ENCODE peak calls at places on chromosome X, in four cellular contexts. N is adrenal gland, J is adipocyte, K is tibial artery. C is an unnamed sample.

GRCh38 chrX:45860450-45860849 is 659.8 kb upstream of the DIPK2B start:
- DNase-seq in N (no peak), J (no peak), K (no peak), C (no peak)

GRCh38 chrX:20066968-20067708 is 49.6 kb downstream of the MAP7D2 start:
- DNase-seq in N (peak), K (no peak), J (peak), C (no peak)

GRCh38 chrX:327660-328126 is 9.1 kb upstream of the GTPBP6 start:
- DNase-seq in J (no peak), N (no peak), K (no peak), C (peak)

GRCh38 chrX:40093586-40093985 is 4.2 kb downstream of the BCOR start:
- DNase-seq in K (no peak), J (no peak), N (no peak), C (peak)

GRCh38 chrX:40849906-40850672 is 114.7 kb upstream of the MED14 start:
- DNase-seq in J (no peak), K (no peak), N (no peak), C (no peak)

GRCh38 chrX:104929324-104929723 is 291.2 kb downstream of the TEX13A start:
- DNase-seq in N (no peak), J (no peak), K (no peak), C (no peak)

GRCh38 chrX:112630187-112630586 is 49.6 kb downstream of the LHFPL1 start:
- DNase-seq in N (peak), J (peak), K (no peak), C (no peak)

GRCh38 chrX:82816572-82816971 is 691.5 kb upstream of the POU3F4 start:
- DNase-seq in N (no peak), J (no peak), K (no peak), C (no peak)

GRCh38 chrX:13078739-13079444 is 34.5 kb upstream of the FAM9C start:
- DNase-seq in N (peak), J (peak), K (peak), C (peak)

GRCh38 chrX:48702032-48702431 is 5.5 kb downstream of the SUV39H1 start:
- DNase-seq in J (no peak), K (no peak), N (no peak), C (no peak)

DNA sequence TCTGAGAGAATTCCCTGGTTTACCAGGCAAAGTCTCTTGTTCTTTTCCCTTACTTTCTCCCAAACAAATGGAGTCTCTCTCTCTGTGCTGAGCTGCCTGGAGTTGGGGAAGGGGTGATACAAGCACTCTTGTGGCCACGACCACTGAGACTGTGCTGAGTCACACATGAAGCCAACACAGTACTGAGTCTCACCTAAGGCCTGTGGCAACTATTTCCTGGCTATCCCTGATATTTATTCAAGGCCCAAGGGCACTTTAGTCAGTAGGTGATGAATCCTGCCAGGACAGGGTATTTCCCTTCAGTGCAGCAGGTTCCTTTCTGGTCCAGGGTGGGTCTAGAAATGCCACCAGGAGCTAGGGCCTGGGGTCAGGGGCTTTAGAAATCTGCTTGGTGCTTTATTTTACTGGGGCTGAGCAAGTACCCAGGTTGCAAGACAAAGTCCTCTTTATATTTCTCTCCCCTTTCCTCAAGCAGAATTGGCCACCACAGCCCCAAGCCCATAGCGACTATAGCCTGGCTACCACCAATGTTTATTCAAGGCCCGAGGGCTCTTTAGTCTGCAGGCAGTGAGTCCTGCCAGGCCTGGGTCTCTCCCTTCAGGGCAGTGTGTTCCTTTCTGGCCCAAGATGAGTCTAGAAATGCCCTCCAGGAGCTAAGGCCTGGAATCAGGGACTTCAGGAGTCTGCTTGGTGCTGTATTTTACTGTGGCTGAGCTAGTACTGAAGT is 10.5 kb downstream of the ARL13A start:
- DNase-seq in J (no peak), N (no peak), K (no peak), C (no peak)
- H3K4me3 ChIP-seq in J (no peak), N (no peak), K (no peak), C (no peak)

GRCh38 chrX:153925387-153925738 is 701 bp downstream of the ARHGAP4 start:
- DNase-seq in K (no peak), J (no peak), N (no peak), C (no peak)
- H3K4me3 ChIP-seq in K (no peak), J (no peak), N (no peak), C (no peak)

DNA sequence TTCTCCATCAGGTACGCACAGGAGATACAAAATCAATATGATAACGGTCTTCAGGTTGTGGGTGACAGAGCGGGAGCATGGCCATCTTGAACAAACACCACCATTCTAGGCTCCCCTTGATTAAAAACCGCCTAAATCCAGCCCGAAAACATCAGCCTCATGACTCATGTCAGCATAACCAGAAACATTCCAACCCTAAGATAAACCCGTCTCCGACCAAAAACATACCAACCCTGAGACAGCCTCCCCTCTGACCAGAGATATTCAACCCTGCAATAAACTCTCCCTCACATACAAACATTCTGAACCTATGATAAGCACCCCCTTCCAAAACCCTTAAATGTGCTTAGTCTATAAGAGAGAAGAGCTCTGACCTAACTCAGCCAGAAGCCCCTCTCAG is 157.9 kb downstream of the DHRSX start:
- DNase-seq in K (no peak), N (no peak), J (peak), C (no peak)
- H3K4me3 ChIP-seq in K (no peak), N (no peak), J (no peak), C (no peak)

GRCh38 chrX:96835660-96836289 is 47.9 kb upstream of the RPA4 start:
- DNase-seq in N (no peak), K (no peak), J (no peak), C (no peak)
- H3K4me3 ChIP-seq in N (no peak), K (no peak), J (no peak), C (no peak)

DNA sequence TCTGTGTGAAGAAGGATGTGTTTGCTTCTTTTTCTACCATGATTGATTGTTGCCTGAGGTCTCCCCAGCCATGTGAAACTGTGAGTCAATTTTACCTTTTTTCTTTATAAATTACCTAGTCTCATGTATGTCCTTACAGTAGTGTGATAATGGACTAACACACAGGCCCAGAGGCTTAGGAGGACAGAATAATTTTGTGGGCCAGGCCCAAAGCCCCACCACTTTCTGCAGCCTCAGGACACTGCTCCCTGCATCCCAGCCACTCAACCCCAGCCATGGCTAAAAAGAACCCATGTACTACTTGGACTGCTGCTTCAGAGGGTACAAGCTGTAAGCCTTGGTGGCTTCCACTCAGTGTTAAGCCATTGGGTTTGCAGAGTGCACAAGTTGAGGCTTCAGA is 512.7 kb upstream of the CT83 start:
- DNase-seq in K (no peak), J (no peak), N (no peak), C (no peak)
- H3K4me3 ChIP-seq in K (no peak), J (no peak), N (no peak), C (no peak)

DNA sequence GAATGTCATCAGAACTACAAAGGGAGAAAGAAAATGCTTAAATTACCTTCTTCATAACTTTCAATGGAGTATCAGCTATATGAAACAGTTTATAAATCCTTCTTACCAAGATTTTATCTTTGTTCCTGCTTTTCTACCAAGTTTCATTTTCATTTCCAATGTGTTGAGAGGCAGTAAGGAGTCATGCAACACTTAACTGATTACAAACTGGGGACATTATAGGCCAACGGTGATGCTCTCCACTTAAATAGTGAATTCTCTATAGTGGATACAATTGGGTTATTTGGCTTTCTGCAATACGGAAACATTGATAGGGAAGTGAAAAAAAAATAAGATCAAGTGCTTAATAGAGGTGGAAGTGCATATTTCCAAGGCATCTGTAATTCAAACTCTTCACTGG is 145.3 kb upstream of the FTHL17 start:
- DNase-seq in K (no peak), J (no peak), N (no peak), C (no peak)
- H3K4me3 ChIP-seq in K (no peak), J (no peak), N (no peak), C (no peak)

GRCh38 chrX:129845616-129846190 is 2.0 kb upstream of the ZDHHC9 start:
- DNase-seq in K (no peak), J (no peak), N (no peak), C (no peak)

GRCh38 chrX:129842510-129843208 is 1.0 kb downstream of the ZDHHC9 start:
- DNase-seq in N (peak), J (peak), K (peak), C (peak)

GRCh38 chrX:129843459-129844306 is at the start of gene ZDHHC9:
- DNase-seq in N (peak), K (peak), J (peak), C (peak)

GRCh38 chrX:129840334-129840733 is 3.4 kb downstream of the ZDHHC9 start:
- DNase-seq in N (no peak), K (no peak), J (no peak), C (no peak)

DNA sequence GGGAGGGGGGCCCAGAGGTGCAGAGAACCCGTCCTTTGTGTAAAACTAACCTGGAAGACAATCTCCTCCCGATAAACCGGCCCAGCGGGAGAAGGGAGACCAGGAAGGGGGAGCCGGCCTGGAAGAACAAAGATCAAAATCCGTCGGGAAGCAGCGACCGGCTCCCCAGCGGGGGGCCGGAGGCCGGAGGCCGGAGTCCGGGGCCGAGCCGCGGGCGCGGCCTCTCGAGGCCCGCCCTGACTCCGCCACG is 552 bp downstream of the ZDHHC9 start:
- DNase-seq in K (no peak), N (no peak), J (no peak), C (no peak)
- H3K4me3 ChIP-seq in K (peak), N (no peak), J (peak), C (peak)